ENCODE peak calls at places on chromosome 4, in four cellular contexts. One of them, this sample, is unnamed.
A peak's percentile ranks its signal among the peaks of the same experiment; 100 is the strongest.

GRCh38 chr4:79498282-79498681 is 90.3 kb upstream of the GK2 start:
- DNase-seq in testis: no peak
- DNase-seq in WTC11: no peak
- DNase-seq in CD8-positive, alpha-beta T cell: no peak
- DNase-seq in this sample: no peak

GRCh38 chr4:156827519-156827918 is 144.1 kb downstream of the PDGFC start:
- DNase-seq in CD8-positive, alpha-beta T cell: no peak
- DNase-seq in WTC11: no peak
- DNase-seq in testis: no peak
- DNase-seq in this sample: no peak

GRCh38 chr4:19358015-19358414 is 893.7 kb upstream of the SLIT2 start:
- DNase-seq in WTC11: no peak
- DNase-seq in CD8-positive, alpha-beta T cell: no peak
- DNase-seq in testis: no peak
- DNase-seq in this sample: no peak

GRCh38 chr4:72302981-72303704 is 265.9 kb downstream of the ADAMTS3 start:
- DNase-seq in WTC11: peak; percentile 58
- DNase-seq in CD8-positive, alpha-beta T cell: no peak
- DNase-seq in testis: peak; percentile 48
- DNase-seq in this sample: no peak

GRCh38 chr4:53790286-53790685 is 199.0 kb upstream of the LNX1 start:
- DNase-seq in WTC11: no peak
- DNase-seq in CD8-positive, alpha-beta T cell: no peak
- DNase-seq in testis: no peak
- DNase-seq in this sample: no peak

GRCh38 chr4:108527729-108528128 is 92.6 kb upstream of the RPL34 start:
- DNase-seq in WTC11: no peak
- DNase-seq in testis: no peak
- DNase-seq in CD8-positive, alpha-beta T cell: no peak
- DNase-seq in this sample: no peak

GRCh38 chr4:107736924-107737448 is 17.0 kb upstream of the PAPSS1 start:
- DNase-seq in testis: no peak
- DNase-seq in CD8-positive, alpha-beta T cell: no peak
- DNase-seq in WTC11: peak; percentile 62
- DNase-seq in this sample: no peak

GRCh38 chr4:143358923-143359694 is 22.4 kb downstream of the GAB1 start:
- DNase-seq in WTC11: no peak
- DNase-seq in CD8-positive, alpha-beta T cell: no peak
- DNase-seq in testis: no peak
- DNase-seq in this sample: no peak

GRCh38 chr4:153950100-153950979 is 161.5 kb upstream of the SFRP2 start:
- DNase-seq in WTC11: no peak
- DNase-seq in CD8-positive, alpha-beta T cell: no peak
- DNase-seq in testis: no peak
- DNase-seq in this sample: peak; percentile 23

GRCh38 chr4:33911951-33912350 is 2332.4 kb downstream of the ARAP2 start:
- DNase-seq in CD8-positive, alpha-beta T cell: no peak
- DNase-seq in testis: no peak
- DNase-seq in WTC11: no peak
- DNase-seq in this sample: no peak

GRCh38 chr4:43757147-43757546 is 691.5 kb downstream of the KCTD8 start:
- DNase-seq in testis: no peak
- DNase-seq in WTC11: no peak
- DNase-seq in CD8-positive, alpha-beta T cell: no peak
- DNase-seq in this sample: peak; percentile 84

DNA sequence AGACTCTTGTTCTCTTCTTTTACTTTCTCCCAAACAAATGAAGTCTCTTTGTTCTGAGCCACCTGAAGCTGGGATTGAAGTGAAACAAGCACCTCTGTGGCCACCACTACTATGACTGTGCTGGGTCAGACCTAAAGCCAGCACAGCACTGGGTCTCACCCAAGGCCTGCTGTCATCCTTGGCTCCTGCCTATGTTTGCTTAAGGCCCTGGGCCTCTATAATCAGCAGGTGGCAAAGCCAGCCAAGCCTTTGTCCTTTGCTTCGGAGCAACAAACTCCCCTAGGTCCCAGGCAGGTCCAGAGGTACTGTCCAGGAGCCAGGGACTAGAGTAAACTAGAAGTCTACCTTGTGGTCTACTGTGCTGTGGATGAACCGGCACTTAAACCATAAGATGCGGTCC is 220.6 kb upstream of the ARSJ start:
- DNase-seq in WTC11: no peak
- DNase-seq in CD8-positive, alpha-beta T cell: no peak
- DNase-seq in testis: no peak
- DNase-seq in this sample: no peak
- TF ChIP-seq CTCF in WTC11: no peak
- TF ChIP-seq CTCF in CD8-positive, alpha-beta T cell: no peak
- TF ChIP-seq CTCF in testis: no peak
- TF ChIP-seq CTCF in this sample: no peak

DNA sequence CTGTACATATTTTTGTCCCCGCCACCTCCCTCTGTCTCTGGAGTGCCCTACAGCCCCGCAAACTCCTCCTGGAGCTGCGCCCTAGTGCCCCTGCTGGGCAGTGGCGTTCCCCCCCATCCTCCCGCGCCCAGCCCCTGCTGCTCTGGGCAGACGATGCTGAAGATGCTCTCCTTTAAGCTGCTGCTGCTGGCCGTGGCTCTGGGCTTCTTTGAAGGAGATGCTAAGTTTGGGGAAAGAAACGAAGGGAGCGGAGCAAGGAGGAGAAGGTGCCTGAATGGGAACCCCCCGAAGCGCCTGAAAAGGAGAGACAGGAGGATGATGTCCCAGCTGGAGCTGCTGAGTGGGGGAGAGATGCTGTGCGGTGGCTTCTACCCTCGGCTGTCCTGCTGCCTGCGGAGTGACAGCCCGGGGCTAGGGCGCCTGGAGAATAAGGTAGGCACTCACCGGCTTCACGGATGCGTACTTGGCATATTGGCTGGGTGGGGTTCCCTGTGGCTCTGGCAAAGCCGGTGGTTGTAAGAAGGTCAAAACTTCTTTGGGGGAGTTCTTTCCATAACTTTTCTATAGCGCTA is 653 bp downstream of the HHIP start:
- DNase-seq in CD8-positive, alpha-beta T cell: no peak
- DNase-seq in WTC11: peak; percentile 19
- DNase-seq in testis: peak; percentile 20
- DNase-seq in this sample: no peak
- TF ChIP-seq CTCF in CD8-positive, alpha-beta T cell: no peak
- TF ChIP-seq CTCF in WTC11: no peak
- TF ChIP-seq CTCF in testis: no peak
- TF ChIP-seq CTCF in this sample: peak; percentile 37

DNA sequence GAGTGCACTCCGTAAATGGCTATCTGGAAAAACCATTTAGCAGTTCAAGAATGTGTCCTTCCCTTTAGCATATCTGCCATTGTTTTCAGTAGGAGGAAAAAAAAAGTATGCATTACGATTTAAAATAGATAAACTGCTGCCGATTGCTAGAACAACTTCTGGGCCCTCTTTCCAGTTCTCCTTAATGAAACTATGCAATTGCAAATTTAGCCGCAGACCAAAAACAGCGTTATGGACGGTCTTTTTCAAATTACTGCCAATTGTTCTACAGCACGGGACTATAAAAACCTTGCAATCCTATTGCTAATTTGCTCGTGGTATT is 1.3 kb upstream of the CAMK2D start:
- DNase-seq in CD8-positive, alpha-beta T cell: no peak
- DNase-seq in WTC11: no peak
- DNase-seq in testis: no peak
- DNase-seq in this sample: no peak
- TF ChIP-seq CTCF in CD8-positive, alpha-beta T cell: no peak
- TF ChIP-seq CTCF in WTC11: no peak
- TF ChIP-seq CTCF in testis: peak; percentile 7
- TF ChIP-seq CTCF in this sample: peak; percentile 8

GRCh38 chr4:76990288-76991080 is 40.9 kb downstream of the SEPTIN11 start:
- DNase-seq in CD8-positive, alpha-beta T cell: no peak
- DNase-seq in testis: no peak
- DNase-seq in WTC11: no peak
- DNase-seq in this sample: no peak
- TF ChIP-seq CTCF in CD8-positive, alpha-beta T cell: no peak
- TF ChIP-seq CTCF in testis: no peak
- TF ChIP-seq CTCF in WTC11: no peak
- TF ChIP-seq CTCF in this sample: no peak

GRCh38 chr4:30295652-30296051 is 424.5 kb upstream of the PCDH7 start:
- DNase-seq in testis: no peak
- DNase-seq in WTC11: peak; percentile 21
- DNase-seq in CD8-positive, alpha-beta T cell: no peak
- DNase-seq in this sample: no peak
- TF ChIP-seq CTCF in testis: no peak
- TF ChIP-seq CTCF in WTC11: no peak
- TF ChIP-seq CTCF in CD8-positive, alpha-beta T cell: no peak
- TF ChIP-seq CTCF in this sample: no peak

GRCh38 chr4:56371426-56372220 is 15.7 kb downstream of the AASDH start:
- DNase-seq in CD8-positive, alpha-beta T cell: no peak
- DNase-seq in WTC11: no peak
- DNase-seq in testis: no peak
- DNase-seq in this sample: peak; percentile 18
- TF ChIP-seq CTCF in CD8-positive, alpha-beta T cell: no peak
- TF ChIP-seq CTCF in WTC11: no peak
- TF ChIP-seq CTCF in testis: no peak
- TF ChIP-seq CTCF in this sample: no peak

DNA sequence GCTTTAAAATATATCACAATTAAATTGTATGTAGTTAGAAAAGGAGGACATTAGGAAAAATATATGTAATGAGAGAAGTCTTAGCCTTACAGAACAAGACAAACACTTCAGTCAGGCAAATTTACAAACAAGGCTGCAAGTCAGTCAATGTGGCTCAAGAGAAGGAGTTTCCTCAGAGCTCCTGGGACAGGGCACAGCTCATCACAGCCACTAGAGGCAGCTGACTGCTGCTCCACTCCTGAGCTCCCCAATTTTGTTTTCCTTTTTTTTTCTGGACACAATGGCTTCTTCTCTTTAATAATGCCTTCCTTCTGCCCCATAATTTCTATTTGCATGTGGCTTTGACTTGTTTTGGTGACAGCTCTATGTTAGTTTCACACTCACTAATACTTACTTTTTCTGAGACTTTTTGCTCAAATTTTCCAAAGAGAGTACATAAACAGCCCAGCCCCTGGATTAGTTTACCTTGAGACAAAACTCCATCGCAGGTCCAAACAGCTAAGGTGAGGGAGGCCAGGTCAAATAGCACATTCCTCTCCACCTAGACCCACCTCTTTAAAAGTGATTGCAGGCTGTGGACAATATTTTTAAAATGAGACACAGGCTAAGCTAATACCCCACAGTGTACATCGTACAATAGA is 850.4 kb upstream of the FRG1 start:
- DNase-seq in testis: no peak
- DNase-seq in CD8-positive, alpha-beta T cell: no peak
- DNase-seq in WTC11: peak; percentile 46
- DNase-seq in this sample: no peak
- TF ChIP-seq CTCF in testis: no peak
- TF ChIP-seq CTCF in CD8-positive, alpha-beta T cell: no peak
- TF ChIP-seq CTCF in WTC11: peak; percentile 29
- TF ChIP-seq CTCF in this sample: peak; percentile 33

GRCh38 chr4:183348706-183349659 is 26.8 kb upstream of the CLDN24 start:
- DNase-seq in testis: no peak
- DNase-seq in CD8-positive, alpha-beta T cell: no peak
- DNase-seq in WTC11: no peak
- DNase-seq in this sample: peak; percentile 68
- TF ChIP-seq CTCF in testis: no peak
- TF ChIP-seq CTCF in CD8-positive, alpha-beta T cell: no peak
- TF ChIP-seq CTCF in WTC11: no peak
- TF ChIP-seq CTCF in this sample: no peak

DNA sequence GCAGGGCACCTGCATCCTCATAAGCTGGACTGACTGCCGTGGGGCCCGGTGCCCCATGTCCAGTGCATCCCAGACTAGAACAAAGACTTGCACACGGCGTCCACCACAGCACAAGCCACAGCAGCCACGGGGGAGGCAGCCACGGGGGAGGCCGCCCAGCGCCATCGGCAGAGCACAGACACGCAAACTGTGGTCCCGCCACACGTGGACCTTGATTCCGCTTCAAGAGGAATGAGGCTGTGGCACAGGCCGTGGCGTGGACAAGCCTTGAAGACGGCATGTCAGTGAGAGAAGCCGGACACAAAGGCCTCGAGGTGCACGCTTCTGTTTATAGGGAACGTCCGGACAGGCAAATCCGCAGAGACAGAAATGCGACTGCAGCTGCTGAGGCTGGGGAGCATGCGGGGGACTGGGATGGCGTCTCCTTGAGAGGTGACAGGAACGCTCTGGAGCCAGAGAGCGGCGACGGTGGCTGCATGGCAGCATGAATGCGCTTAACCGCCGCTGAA is 10.1 kb upstream of the CPLX1 start:
- DNase-seq in CD8-positive, alpha-beta T cell: no peak
- DNase-seq in WTC11: no peak
- DNase-seq in testis: no peak
- DNase-seq in this sample: no peak
- TF ChIP-seq CTCF in CD8-positive, alpha-beta T cell: no peak
- TF ChIP-seq CTCF in WTC11: no peak
- TF ChIP-seq CTCF in testis: no peak
- TF ChIP-seq CTCF in this sample: no peak

DNA sequence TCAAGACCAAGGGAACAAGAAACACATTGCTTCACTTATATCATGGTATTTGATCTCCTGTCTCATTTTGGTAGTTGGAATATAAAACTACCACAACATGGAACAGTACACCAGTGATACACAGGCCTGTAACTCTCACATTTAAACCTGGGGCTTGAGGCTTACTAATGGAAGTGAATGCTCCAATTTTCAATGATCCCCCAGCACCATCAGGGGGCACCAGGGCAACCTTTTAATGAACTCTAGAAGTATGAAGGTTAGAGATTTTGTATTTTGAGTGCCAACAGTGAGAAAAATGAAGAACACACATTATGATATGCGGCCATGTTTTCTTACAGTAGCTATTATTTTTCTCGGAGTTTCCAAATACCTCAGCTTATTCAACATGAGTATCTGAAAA is 50.7 kb downstream of the C4orf33 start:
- DNase-seq in WTC11: no peak
- DNase-seq in testis: no peak
- DNase-seq in CD8-positive, alpha-beta T cell: no peak
- DNase-seq in this sample: no peak
- TF ChIP-seq CTCF in WTC11: no peak
- TF ChIP-seq CTCF in testis: no peak
- TF ChIP-seq CTCF in CD8-positive, alpha-beta T cell: no peak
- TF ChIP-seq CTCF in this sample: no peak